ENCODE peak calls at places on chromosome 13, in eight cellular contexts. K is right atrium auricular region, S is ovary, W is HAP-1, I is mesenchymal stem cell, F is heart left ventricle, U is cardiac muscle cell, Y is A673. N is an unnamed sample. For H3K9me3 and H3K27me3, the result is how much of the 10 kb centered on the place peaks cover.

GRCh38 chr13:85562282-85562681 is 236.9 kb downstream of the SLITRK6 start:
- DNase-seq in U (no peak), Y (no peak), W (no peak), S (no peak), K (no peak), F (no peak), I (no peak), N (no peak)

GRCh38 chr13:59121507-59121906 is 1042.2 kb downstream of the DIAPH3 start:
- DNase-seq in K (no peak), U (no peak), S (no peak), Y (no peak), W (no peak), I (no peak), F (no peak), N (no peak)

GRCh38 chr13:49652691-49653305 is 24.5 kb downstream of the ARL11 start:
- DNase-seq in S (no peak), Y (peak), K (no peak), W (peak), I (peak), U (peak), F (no peak), N (no peak)

GRCh38 chr13:85367887-85368286 is 431.3 kb downstream of the SLITRK6 start:
- DNase-seq in Y (peak), S (no peak), K (no peak), I (peak), F (no peak), U (peak), W (no peak), N (no peak)

GRCh38 chr13:64684685-64685431 is 2545.3 kb downstream of the PCDH9 start:
- DNase-seq in Y (no peak), S (no peak), I (no peak), U (peak), F (no peak), W (no peak), K (no peak), N (no peak)

GRCh38 chr13:101654916-101655315 is 202.4 kb downstream of the ITGBL1 start:
- DNase-seq in F (no peak), U (peak), W (no peak), I (no peak), K (no peak), S (no peak), Y (no peak), N (no peak)

GRCh38 chr13:23848019-23848418 is 41.2 kb downstream of the MIPEP start:
- DNase-seq in F (no peak), W (no peak), I (no peak), K (no peak), Y (no peak), U (no peak), S (no peak), N (no peak)

GRCh38 chr13:83372786-83373185 is 509.5 kb downstream of the SLITRK1 start:
- DNase-seq in F (no peak), W (no peak), I (no peak), Y (no peak), U (peak), K (no peak), S (no peak), N (no peak)

GRCh38 chr13:46383383-46383782 is 3.7 kb downstream of the RUBCNL start:
- DNase-seq in S (no peak), K (no peak), U (no peak), F (no peak), W (no peak), I (no peak), Y (peak), N (no peak)

GRCh38 chr13:108948269-108948671 is 318.9 kb downstream of the MYO16 start:
- DNase-seq in Y (no peak), F (no peak), U (no peak), K (no peak), W (no peak), S (no peak), I (no peak), N (no peak)

GRCh38 chr13:44470623-44471562 is 97.3 kb downstream of the SERP2 start:
- DNase-seq in K (no peak), I (peak), S (no peak), F (no peak), W (no peak), U (peak), Y (peak), N (no peak)

GRCh38 chr13:108895220-108895704 is 265.9 kb downstream of the MYO16 start:
- DNase-seq in U (peak), S (no peak), F (no peak), Y (peak), K (no peak), I (peak), W (no peak), N (no peak)

GRCh38 chr13:39729161-39729560 is 73.7 kb downstream of the COG6 start:
- DNase-seq in K (no peak), W (no peak), I (no peak), Y (no peak), S (no peak), U (peak), F (no peak), N (no peak)

GRCh38 chr13:63198076-63198475 is 1782.4 kb upstream of the PCDH20 start:
- DNase-seq in W (no peak), F (no peak), Y (peak), K (no peak), U (peak), I (no peak), S (no peak), N (no peak)

GRCh38 chr13:80337706-80338105 is 3.2 kb downstream of the SPRY2 start:
- DNase-seq in I (peak), Y (no peak), U (peak), K (no peak), W (no peak), F (no peak), S (no peak), N (no peak)

GRCh38 chr13:83716121-83716520 is 166.2 kb downstream of the SLITRK1 start:
- DNase-seq in K (no peak), F (no peak), W (no peak), U (no peak), S (no peak), Y (peak), I (no peak), N (no peak)

GRCh38 chr13:50780201-50781015 is 63.1 kb downstream of the DLEU7 start:
- DNase-seq in F (no peak), W (no peak), S (no peak), U (peak), Y (no peak), I (no peak), K (no peak), N (no peak)

GRCh38 chr13:78045916-78046315 is 127.3 kb upstream of the EDNRB start:
- DNase-seq in U (peak), K (no peak), F (no peak), W (no peak), S (no peak), I (no peak), Y (peak), N (no peak)
- H3K9me3 ChIP-seq in U (under half), K (under half), F (under half), W (under half), S (under half), I (under half), Y (under half), N (under half)

GRCh38 chr13:27708325-27708724 is 84.0 kb upstream of the GSX1 start:
- DNase-seq in W (no peak), F (no peak), Y (no peak), K (no peak), I (no peak), S (no peak), U (no peak), N (no peak)
- H3K27me3 ChIP-seq in W (under half), F (under half), Y (under half), K (under half), I (under half), S (under half), U (under half), N (under half)

GRCh38 chr13:111904701-111905608 is 162.0 kb upstream of the SOX1 start:
- DNase-seq in K (peak), I (no peak), S (no peak), W (no peak), Y (no peak), F (peak), U (no peak), N (no peak)
- H3K9me3 ChIP-seq in K (under half), I (under half), S (under half), W (under half), Y (under half), F (under half), U (under half), N (under half)

GRCh38 chr13:19179916-19180315 is 1.7 kb downstream of the TUBA3C start:
- DNase-seq in F (no peak), K (peak), Y (no peak), I (no peak), U (no peak), W (no peak), S (no peak), N (no peak)
- H3K27me3 ChIP-seq in F (under half), K (under half), Y (under half), I (under half), U (under half), W (under half), S (under half), N (under half)

GRCh38 chr13:19589312-19589711 is 28.0 kb upstream of the TPTE2 start:
- DNase-seq in K (no peak), S (no peak), W (no peak), U (no peak), I (no peak), Y (no peak), F (no peak), N (no peak)

GRCh38 chr13:19592657-19593175 is 31.4 kb upstream of the TPTE2 start:
- DNase-seq in S (no peak), F (no peak), W (no peak), U (no peak), Y (no peak), I (no peak), K (no peak), N (no peak)

GRCh38 chr13:19587635-19588300 is 26.4 kb upstream of the TPTE2 start:
- DNase-seq in U (peak), I (peak), W (peak), F (no peak), K (no peak), Y (peak), S (no peak), N (no peak)

GRCh38 chr13:19590423-19590822 is 29.1 kb upstream of the TPTE2 start:
- DNase-seq in S (no peak), F (no peak), Y (no peak), W (no peak), U (no peak), I (no peak), K (no peak), N (no peak)

DNA sequence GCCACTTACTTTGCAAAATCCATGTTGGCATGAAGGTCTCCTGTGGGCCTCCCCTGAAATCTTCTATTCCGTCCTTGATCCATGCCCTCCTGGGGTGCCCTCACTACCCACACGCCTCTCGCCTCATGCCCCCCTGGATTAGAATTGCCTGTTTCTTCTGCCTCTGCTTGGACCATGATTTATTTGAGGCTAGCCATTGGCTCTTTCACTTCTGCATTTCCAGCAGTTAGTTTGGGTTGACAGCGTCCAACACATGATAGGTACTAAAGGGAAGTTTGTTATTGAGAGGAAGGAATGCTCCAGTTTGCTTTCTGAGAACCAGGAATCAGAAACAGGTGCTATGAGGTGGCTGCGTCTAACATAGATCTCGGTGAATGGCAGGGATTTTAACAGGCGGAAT is 30.5 kb upstream of the TPTE2 start:
- DNase-seq in Y (no peak), I (no peak), U (no peak), S (no peak), K (no peak), F (no peak), W (no peak), N (no peak)
- H3K9me3 ChIP-seq in Y (under half), I (under half), U (under half), S (under half), K (under half), F (under half), W (under half), N (under half)

GRCh38 chr13:110438211-110438610 is 123.3 kb downstream of the RAB20 start:
- DNase-seq in F (no peak), Y (no peak), I (no peak), W (no peak), S (peak), U (no peak), K (peak), N (no peak)

GRCh38 chr13:110435331-110435730 is 126.2 kb downstream of the RAB20 start:
- DNase-seq in K (no peak), U (no peak), F (no peak), Y (no peak), I (no peak), S (no peak), W (no peak), N (no peak)

GRCh38 chr13:110436786-110437370 is 124.6 kb downstream of the RAB20 start:
- DNase-seq in I (no peak), F (no peak), Y (no peak), U (no peak), S (peak), K (no peak), W (no peak), N (no peak)

GRCh38 chr13:110434629-110435028 is 126.9 kb downstream of the RAB20 start:
- DNase-seq in S (no peak), Y (no peak), U (no peak), F (no peak), W (no peak), I (no peak), K (no peak), N (no peak)

GRCh38 chr13:110436276-110436675 is 125.2 kb downstream of the RAB20 start:
- DNase-seq in K (no peak), Y (no peak), U (peak), S (no peak), F (no peak), W (no peak), I (no peak), N (no peak)
- H3K27me3 ChIP-seq in K (under half), Y (under half), U (under half), S (under half), F (under half), W (under half), I (under half), N (under half)

N was measured in CD4-positive, alpha-beta T cell.